ENCODE peak calls at places on chromosomes 12 and 14, in ten cellular contexts. Q, Z, K, M, C, J, O, D, U and R are unnamed samples.
A peak's percentile ranks its signal among the peaks of the same experiment; 100 is the strongest.

GRCh38 chr14:36363704-36364103 is 43.3 kb upstream of the MBIP start:
- DNase-seq in Q (no peak), Z (no peak), K (no peak), M (peak; percentile 1), C (no peak), J (no peak), O (no peak), D (no peak), U (no peak), R (no peak)

GRCh38 chr12:119512772-119513497 is 80.6 kb upstream of the TMEM233 start:
- DNase-seq in Q (no peak), Z (no peak), K (no peak), M (peak; percentile 19), C (peak; percentile 81), J (peak; percentile 25), O (no peak), D (no peak), U (peak; percentile 6), R (no peak)

GRCh38 chr14:21093769-21094681 is 4.4 kb downstream of the ZNF219 start:
- DNase-seq in Q (no peak), Z (no peak), K (peak; percentile 67), M (no peak), C (peak; percentile 93), J (no peak), O (no peak), D (no peak), U (no peak), R (no peak)

GRCh38 chr12:108606492-108606891 is 8.6 kb upstream of the TMEM119 start:
- DNase-seq in Q (no peak), Z (no peak), K (no peak), M (no peak), C (no peak), J (no peak), O (no peak), D (no peak), U (no peak), R (no peak)

GRCh38 chr12:71085575-71085974 is 72.2 kb downstream of the TSPAN8 start:
- DNase-seq in Q (no peak), Z (no peak), K (no peak), M (peak; percentile 38), C (no peak), J (no peak), O (no peak), D (no peak), U (no peak), R (no peak)

GRCh38 chr14:99650189-99650588 is 5.3 kb downstream of the HHIPL1 start:
- DNase-seq in Q (no peak), Z (no peak), K (no peak), M (no peak), C (no peak), J (no peak), O (no peak), D (no peak), U (no peak), R (no peak)

GRCh38 chr12:3437986-3438385 is 53.0 kb upstream of the PRMT8 start:
- DNase-seq in Q (no peak), Z (no peak), K (no peak), M (no peak), C (peak; percentile 39), J (no peak), O (no peak), D (no peak), U (no peak), R (no peak)

GRCh38 chr12:84508325-84508861 is 404.2 kb downstream of the SLC6A15 start:
- DNase-seq in Q (no peak), Z (no peak), K (no peak), M (peak; percentile 67), C (peak; percentile 67), J (no peak), O (no peak), D (no peak), U (peak; percentile 49), R (no peak)

GRCh38 chr12:3214508-3215365 is 137.6 kb downstream of the TSPAN9 start:
- DNase-seq in Q (no peak), Z (no peak), K (no peak), M (no peak), C (peak; percentile 90), J (no peak), O (no peak), D (no peak), U (no peak), R (no peak)

GRCh38 chr12:49527361-49528130 is 11.3 kb upstream of the KCNH3 start:
- DNase-seq in Q (no peak), Z (no peak), K (peak; percentile 73), M (no peak), C (no peak), J (no peak), O (no peak), D (no peak), U (no peak), R (no peak)

GRCh38 chr12:104279164-104279563 is 24.4 kb upstream of the EID3 start:
- DNase-seq in Q (no peak), Z (no peak), K (no peak), M (peak; percentile 10), C (no peak), J (no peak), O (no peak), D (no peak), U (no peak), R (no peak)

GRCh38 chr14:95460647-95461478 is 55.6 kb downstream of the SYNE3 start:
- DNase-seq in Q (no peak), Z (no peak), K (peak; percentile 90), M (peak; percentile 44), C (peak; percentile 83), J (no peak), O (peak; percentile 72), D (no peak), U (peak; percentile 76), R (no peak)

GRCh38 chr12:103020839-103021238 is 63.4 kb downstream of the ASCL1 start:
- DNase-seq in Q (no peak), Z (no peak), K (no peak), M (no peak), C (no peak), J (no peak), O (no peak), D (no peak), U (no peak), R (no peak)

GRCh38 chr14:35944847-35945246 is 118.7 kb downstream of the BRMS1L start:
- DNase-seq in Q (no peak), Z (no peak), K (no peak), M (no peak), C (peak; percentile 86), J (no peak), O (no peak), D (no peak), U (peak; percentile 69), R (no peak)